ENCODE peak calls at places on chromosomes 7 and 10, in seven cellular contexts. S is gastrocnemius medialis, X is body of pancreas, V is HCT116, G is uterus, T is endothelial cell of umbilical vein, B is IMR-90. O is an unnamed sample.

GRCh38 chr10:102615361-102615760 is 28.9 kb upstream of the TRIM8 start:
- DNase-seq in G (no peak), V (no peak), B (no peak), S (no peak), X (peak; percentile 38), T (peak; percentile 29), O (no peak)

GRCh38 chr10:128943111-128943510 is 523.9 kb upstream of the MGMT start:
- DNase-seq in G (peak; percentile 54), X (peak; percentile 12), S (no peak), V (no peak), B (no peak), T (no peak), O (no peak)

GRCh38 chr10:132519382-132520146 is 18.0 kb upstream of the INPP5A start:
- DNase-seq in V (no peak), S (no peak), T (no peak), X (peak; percentile 13), B (no peak), G (peak; percentile 39), O (peak; percentile 72)

GRCh38 chr7:135253851-135254815 is 20.5 kb downstream of the STRA8 start:
- DNase-seq in V (peak; percentile 29), T (peak; percentile 89), B (peak; percentile 76), X (peak; percentile 32), S (peak; percentile 49), G (peak; percentile 57), O (peak; percentile 83)

GRCh38 chr10:30999084-30999712 is 32.5 kb downstream of the ZNF438 start:
- DNase-seq in S (peak; percentile 40), T (peak; percentile 85), V (no peak), G (no peak), B (peak; percentile 77), X (no peak), O (no peak)

GRCh38 chr7:82266081-82266480 is 177.5 kb downstream of the CACNA2D1 start:
- DNase-seq in V (no peak), G (no peak), T (no peak), X (no peak), B (no peak), S (no peak), O (no peak)

GRCh38 chr7:46449743-46450142 is 528.7 kb upstream of the IGFBP3 start:
- DNase-seq in T (no peak), S (no peak), G (no peak), V (no peak), B (no peak), X (no peak), O (no peak)

GRCh38 chr7:21777916-21778315 is 167.8 kb downstream of the CDCA7L start:
- DNase-seq in G (no peak), V (no peak), S (no peak), X (no peak), B (no peak), T (no peak), O (no peak)

GRCh38 chr7:17269345-17270221 is 28.9 kb upstream of the AHR start:
- DNase-seq in X (no peak), G (no peak), S (no peak), V (no peak), B (no peak), T (no peak), O (no peak)

GRCh38 chr10:85610381-85611092 is 756.1 kb downstream of the GRID1 start:
- DNase-seq in S (no peak), T (no peak), X (no peak), V (no peak), B (no peak), G (no peak), O (no peak)

GRCh38 chr10:109931153-109931552 is 7.8 kb upstream of the XPNPEP1 start:
- DNase-seq in T (no peak), B (no peak), X (no peak), G (no peak), S (peak; percentile 27), V (no peak), O (no peak)

GRCh38 chr7:123346771-123347170 is 147.0 kb upstream of the SLC13A1 start:
- DNase-seq in V (no peak), B (no peak), S (no peak), G (no peak), X (no peak), T (no peak), O (no peak)

GRCh38 chr10:13087986-13088618 is 11.9 kb upstream of the OPTN start:
- DNase-seq in T (no peak), B (peak; percentile 90), G (no peak), X (no peak), V (peak; percentile 29), S (no peak), O (no peak)

GRCh38 chr7:44580945-44581344 is 1.1 kb downstream of the TMED4 start:
- DNase-seq in G (no peak), T (no peak), S (no peak), V (no peak), X (peak; percentile 44), B (no peak), O (no peak)

GRCh38 chr7:157585113-157585861 is 248.5 kb downstream of the DNAJB6 start:
- DNase-seq in S (no peak), B (no peak), X (no peak), T (no peak), V (no peak), G (no peak), O (no peak)

GRCh38 chr10:32318476-32318896 is 28.5 kb downstream of the EPC1 start:
- DNase-seq in B (no peak), T (no peak), X (no peak), S (peak; percentile 7), G (no peak), V (no peak), O (no peak)
- H3K4me1 ChIP-seq in B (peaks cover 10% of the 10 kb centered on the region), T (peaks cover under 1% of the 10 kb centered on the region), X (peaks cover 43% of the 10 kb centered on the region), S (peaks cover 70% of the 10 kb centered on the region), G (peaks cover 10% of the 10 kb centered on the region), V (peaks cover 3% of the 10 kb centered on the region), O (peaks cover 88% of the 10 kb centered on the region)

GRCh38 chr7:155762639-155763038 is 49.6 kb downstream of the SHH start:
- DNase-seq in V (no peak), G (peak; percentile 44), X (no peak), B (no peak), T (no peak), S (no peak), O (no peak)

GRCh38 chr7:155764432-155764798 is 47.8 kb downstream of the SHH start:
- DNase-seq in X (no peak), S (no peak), V (no peak), B (no peak), G (no peak), T (no peak), O (peak; percentile 35)

GRCh38 chr7:155763122-155763521 is 49.1 kb downstream of the SHH start:
- DNase-seq in B (no peak), G (no peak), T (no peak), S (no peak), X (no peak), V (no peak), O (no peak)

GRCh38 chr7:155765458-155765857 is 46.8 kb downstream of the SHH start:
- DNase-seq in B (no peak), V (no peak), S (no peak), G (no peak), X (no peak), T (no peak), O (no peak)

DNA sequence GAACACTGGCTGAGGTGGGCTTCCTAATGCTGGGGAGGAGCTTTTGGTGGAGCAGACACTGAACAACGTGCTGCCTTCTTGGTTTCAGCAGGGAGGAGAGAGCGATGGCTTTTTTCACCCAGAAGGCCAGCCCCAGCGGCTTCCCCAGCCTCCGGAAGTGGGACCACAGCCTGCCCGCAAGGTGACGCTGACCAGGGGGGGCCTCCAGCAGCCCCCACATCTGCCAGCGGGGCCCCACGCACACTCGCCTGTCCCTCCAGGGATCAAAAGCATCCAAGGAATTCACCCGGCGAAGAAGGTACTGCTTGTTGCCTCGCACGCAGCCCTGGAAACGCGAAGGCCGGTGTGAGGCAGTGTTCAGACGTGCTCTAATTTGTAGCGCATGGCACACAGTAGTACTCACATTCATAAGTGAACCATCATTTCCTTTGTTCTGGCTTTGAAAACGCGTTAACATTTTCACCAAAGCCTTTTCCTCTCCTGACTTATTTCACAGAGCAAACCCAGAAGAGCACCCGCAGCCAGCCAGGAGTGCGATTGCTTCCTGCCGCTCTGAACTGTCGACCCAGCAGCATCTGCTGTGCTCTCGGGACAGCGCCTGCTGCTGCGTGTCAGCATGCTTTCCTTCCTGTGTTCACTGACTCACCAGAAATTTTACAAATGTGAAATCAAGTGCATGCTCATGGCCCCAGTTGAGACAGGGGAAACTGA is 48.4 kb downstream of the SHH start:
- DNase-seq in T (peak; percentile 88), X (no peak), S (no peak), B (peak; percentile 77), V (no peak), G (no peak), O (no peak)
- TF ChIP-seq POLR2A in T (no peak), X (no peak), S (no peak), B (no peak), V (no peak), G (no peak), O (no peak)

GRCh38 chr10:124544711-124545110 is 83.1 kb downstream of the LHPP start:
- DNase-seq in B (no peak), S (no peak), V (no peak), X (no peak), G (no peak), T (no peak), O (no peak)

GRCh38 chr10:124545346-124545745 is 83.7 kb downstream of the LHPP start:
- DNase-seq in B (no peak), V (no peak), X (no peak), S (no peak), T (no peak), G (no peak), O (no peak)

GRCh38 chr10:124542336-124542735 is 80.7 kb downstream of the LHPP start:
- DNase-seq in V (no peak), X (no peak), G (no peak), T (no peak), B (no peak), S (no peak), O (no peak)

GRCh38 chr10:124543146-124543545 is 81.5 kb downstream of the LHPP start:
- DNase-seq in X (no peak), G (no peak), V (no peak), T (no peak), S (no peak), B (no peak), O (no peak)

GRCh38 chr10:124543971-124544370 is 82.3 kb downstream of the LHPP start:
- DNase-seq in X (no peak), V (no peak), T (no peak), G (no peak), B (no peak), S (no peak), O (no peak)
- H3K4me1 ChIP-seq in X (peaks cover 6% of the 10 kb centered on the region), V (no peaks in the 10 kb centered on the region), T (no peaks in the 10 kb centered on the region), G (peaks cover 7% of the 10 kb centered on the region), B (no peaks in the 10 kb centered on the region), S (peaks cover 39% of the 10 kb centered on the region), O (peaks cover 14% of the 10 kb centered on the region)

DNA sequence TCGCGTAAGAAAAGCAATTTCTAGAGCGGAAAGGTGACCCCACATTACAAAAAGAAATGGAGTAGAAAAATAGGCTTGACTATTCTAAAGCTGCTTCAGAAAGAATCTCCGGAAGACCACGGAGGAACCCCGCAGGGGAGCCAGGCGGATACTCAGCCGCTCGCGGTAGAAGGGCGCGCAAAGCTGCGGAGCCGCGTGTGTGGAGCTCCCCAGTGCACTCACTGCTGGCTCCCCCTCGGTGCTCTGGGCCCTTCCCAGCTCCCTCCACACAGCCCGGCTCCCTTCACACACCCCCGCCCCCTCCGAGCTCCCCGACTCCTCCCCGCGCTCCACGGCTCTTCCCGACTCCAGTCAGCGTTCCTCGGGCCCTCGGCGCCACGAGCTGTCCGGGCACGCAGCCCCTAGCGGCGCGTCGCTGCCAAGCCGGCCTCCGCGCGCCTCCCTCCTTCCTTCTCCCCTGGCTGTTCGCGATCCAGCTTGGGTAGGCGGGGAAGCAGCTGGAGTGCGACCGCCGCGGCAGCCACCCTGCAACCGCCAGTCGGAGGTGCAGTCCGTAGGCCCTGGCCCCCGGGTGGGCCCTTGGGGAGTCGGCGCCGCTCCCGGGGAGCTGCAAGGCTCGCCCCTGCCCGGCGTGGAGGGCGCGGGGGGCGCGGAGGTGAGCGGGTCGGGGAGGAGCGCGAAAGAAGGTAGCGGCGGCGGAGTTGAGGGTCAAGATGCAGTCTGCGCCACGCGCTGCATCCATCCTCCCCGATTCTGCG is at the start of gene STEAP2:
- DNase-seq in X (peak; percentile 93), T (peak; percentile 94), S (peak; percentile 26), G (peak; percentile 95), V (peak; percentile 82), B (peak; percentile 85), O (peak; percentile 83)
- TF ChIP-seq POLR2A in X (peak; percentile 89), T (peak; percentile 65), S (no peak), G (no peak), V (no peak), B (no peak), O (peak; percentile 30)